ENCODE peak calls at places on chromosomes 2 and 18, in eight cellular contexts. C, U, S, J, N, O, X and Z are unnamed samples.

GRCh38 chr2:56297671-56298070 is 113.9 kb downstream of the CCDC85A start:
- DNase-seq in U (no peak), C (no peak), J (no peak), N (no peak), X (no peak), O (no peak), S (no peak), Z (no peak)

GRCh38 chr2:109063326-109063670 is 65.7 kb upstream of the SH3RF3 start:
- DNase-seq in N (no peak), C (peak), S (no peak), X (peak), J (no peak), O (no peak), U (no peak), Z (no peak)

GRCh38 chr2:219595250-219595649 is 2.4 kb upstream of the STK11IP start:
- DNase-seq in X (no peak), N (no peak), O (no peak), J (no peak), S (no peak), C (no peak), U (no peak), Z (no peak)

GRCh38 chr2:18792226-18792629 is 202.9 kb upstream of the NT5C1B start:
- DNase-seq in O (no peak), J (peak), C (no peak), N (no peak), X (no peak), S (no peak), U (no peak), Z (no peak)

GRCh38 chr2:121309801-121310200 is 24.8 kb upstream of the TFCP2L1 start:
- DNase-seq in U (no peak), O (no peak), X (no peak), J (peak), N (no peak), C (no peak), S (no peak), Z (no peak)

GRCh38 chr18:13147146-13147545 is 71.4 kb upstream of the LDLRAD4 start:
- DNase-seq in S (no peak), O (no peak), X (peak), U (no peak), N (no peak), C (no peak), J (no peak), Z (no peak)

GRCh38 chr2:71070294-71071025 is 2.0 kb downstream of the NAGK start:
- DNase-seq in C (peak), S (no peak), U (no peak), O (no peak), J (peak), N (no peak), X (no peak), Z (peak)

GRCh38 chr2:97774425-97774824 is 61.0 kb downstream of the ZAP70 start:
- DNase-seq in J (peak), O (no peak), N (no peak), U (no peak), C (peak), S (no peak), X (no peak), Z (peak)

GRCh38 chr2:162890690-162891311 is 52.2 kb upstream of the KCNH7 start:
- DNase-seq in X (no peak), C (no peak), N (no peak), U (no peak), S (no peak), O (no peak), J (peak), Z (peak)

GRCh38 chr18:47929681-47930085 is 776 bp downstream of the SMAD2 start:
- DNase-seq in J (peak), S (no peak), U (no peak), C (no peak), X (no peak), N (no peak), O (no peak), Z (no peak)

GRCh38 chr2:62042944-62043343 is 137.5 kb downstream of the COMMD1 start:
- DNase-seq in S (no peak), O (no peak), J (no peak), C (no peak), U (no peak), N (no peak), X (no peak), Z (no peak)

GRCh38 chr18:21117385-21118135 is 5.9 kb upstream of the ROCK1 start:
- DNase-seq in U (no peak), X (no peak), S (no peak), J (no peak), N (no peak), C (no peak), O (no peak), Z (no peak)

GRCh38 chr2:227480528-227480927 is 8.6 kb downstream of the AGFG1 start:
- DNase-seq in X (no peak), J (no peak), S (no peak), C (no peak), U (no peak), N (no peak), O (no peak), Z (no peak)

GRCh38 chr2:42693688-42694479 is 70.1 kb downstream of the OXER1 start:
- DNase-seq in U (no peak), J (no peak), X (no peak), C (no peak), O (no peak), S (no peak), N (no peak), Z (no peak)

GRCh38 chr2:218567797-218568189 is 358 bp downstream of the USP37 start:
- DNase-seq in N (no peak), X (peak), O (no peak), C (no peak), J (peak), S (no peak), U (no peak), Z (no peak)

GRCh38 chr2:15940661-15941482 is 522 bp downstream of the MYCN start:
- DNase-seq in U (no peak), N (peak), X (no peak), J (peak), C (no peak), S (no peak), O (no peak), Z (peak)

GRCh38 chr18:70848329-70848728 is 559.5 kb downstream of the SOCS6 start:
- DNase-seq in C (no peak), U (no peak), S (no peak), N (no peak), J (no peak), O (no peak), X (no peak), Z (no peak)